ENCODE peak calls at places on chromosomes 5 and 9, in eight cellular contexts. N is SW480; D is NB4; F is GDM1; L is GM06990; V is activated CD4-positive, alpha-beta memory T cell treated with anti-CD3 and anti-CD28 coated beads for 36 hours; J is activated CD4-positive, alpha-beta T cell treated with anti-CD3 and anti-CD28 coated beads, Interleukin-2, amount 50 U/mL, for 1 hour; P is tibial artery. O is an unnamed sample.

GRCh38 chr9:34554211-34555001 is 31.6 kb upstream of the ENHO start:
- DNase-seq in N (peak), D (peak), F (no peak), L (no peak), V (no peak), J (no peak), P (no peak), O (no peak)

GRCh38 chr9:15231788-15232635 is 75.0 kb downstream of the TTC39B start:
- DNase-seq in N (peak), D (peak), F (peak), L (peak), V (peak), J (no peak), P (no peak), O (peak)

GRCh38 chr5:139137703-139138102 is 60.5 kb downstream of the SIL1 start:
- DNase-seq in N (peak), D (peak), F (peak), L (no peak), V (no peak), J (no peak), P (no peak), O (no peak)

GRCh38 chr5:175567954-175568353 is 89.6 kb downstream of the SFXN1 start:
- DNase-seq in N (peak), D (peak), F (no peak), L (no peak), V (no peak), J (no peak), P (no peak), O (no peak)

GRCh38 chr9:26863074-26863473 is 29.5 kb downstream of the CAAP1 start:
- DNase-seq in N (no peak), D (no peak), F (no peak), L (no peak), V (no peak), J (no peak), P (no peak), O (peak)

GRCh38 chr5:134423376-134423775 is 11.7 kb upstream of the CDKN2AIPNL start:
- DNase-seq in N (no peak), D (no peak), F (no peak), L (no peak), V (no peak), J (no peak), P (no peak), O (peak)

GRCh38 chr5:172906888-172907287 is 52.3 kb upstream of the RPL26L1 start:
- DNase-seq in N (no peak), D (no peak), F (no peak), L (no peak), V (no peak), J (no peak), P (no peak), O (no peak)

GRCh38 chr5:133861161-133861737 is 107.2 kb downstream of the C5orf15 start:
- DNase-seq in N (no peak), D (no peak), F (no peak), L (no peak), V (peak), J (no peak), P (no peak), O (no peak)

GRCh38 chr9:14326264-14326826 is 12.4 kb upstream of the NFIB start:
- DNase-seq in N (peak), D (peak), F (no peak), L (no peak), V (peak), J (no peak), P (no peak), O (no peak)

GRCh38 chr5:79172269-79172668 is 60.7 kb downstream of the BHMT start:
- DNase-seq in N (no peak), D (no peak), F (no peak), L (no peak), V (no peak), J (no peak), P (no peak), O (no peak)

GRCh38 chr9:6014668-6015270 is 655 bp downstream of the RANBP6 start:
- DNase-seq in N (peak), D (peak), F (no peak), L (no peak), V (peak), J (no peak), P (no peak), O (peak)

GRCh38 chr9:21968331-21969010 is 25.7 kb downstream of the CDKN2A start:
- DNase-seq in N (no peak), D (no peak), F (no peak), L (no peak), V (peak), J (no peak), P (no peak), O (no peak)

GRCh38 chr9:95626885-95627558 is 110.3 kb upstream of the PTCH1 start:
- DNase-seq in N (no peak), D (peak), F (no peak), L (no peak), V (peak), J (peak), P (peak), O (no peak)

GRCh38 chr5:41736641-41737040 is 133.6 kb downstream of the OXCT1 start:
- DNase-seq in N (no peak), D (no peak), F (no peak), L (no peak), V (no peak), J (no peak), P (no peak), O (peak)

GRCh38 chr5:146667633-146668032 is 151.6 kb upstream of the GPR151 start:
- DNase-seq in N (peak), D (no peak), F (no peak), L (no peak), V (no peak), J (no peak), P (no peak), O (no peak)

GRCh38 chr9:13322828-13323550 is 43.5 kb upstream of the MPDZ start:
- DNase-seq in N (no peak), D (no peak), F (no peak), L (no peak), V (no peak), J (no peak), P (no peak), O (no peak)

GRCh38 chr9:36207016-36207415 is 16.3 kb downstream of the CLTA start:
- DNase-seq in N (no peak), D (no peak), F (no peak), L (no peak), V (no peak), J (no peak), P (no peak), O (no peak)

GRCh38 chr9:71697882-71698281 is 70.4 kb downstream of the CEMIP2 start:
- DNase-seq in N (no peak), D (no peak), F (no peak), L (no peak), V (no peak), J (no peak), P (no peak), O (no peak)

GRCh38 chr5:121737120-121737519 is 114.6 kb upstream of the FTMT start:
- DNase-seq in N (no peak), D (no peak), F (no peak), L (no peak), V (no peak), J (no peak), P (no peak), O (no peak)

GRCh38 chr9:18936094-18936871 is 96.7 kb downstream of the SAXO1 start:
- DNase-seq in N (no peak), D (no peak), F (no peak), L (no peak), V (no peak), J (no peak), P (no peak), O (no peak)

GRCh38 chr5:92177926-92178487 is 794.9 kb upstream of the ARRDC3 start:
- DNase-seq in N (no peak), D (no peak), F (no peak), L (no peak), V (no peak), J (no peak), P (no peak), O (peak)

GRCh38 chr9:135304886-135305285 is 174.7 kb upstream of the PPP1R26 start:
- DNase-seq in N (no peak), D (no peak), F (no peak), L (no peak), V (no peak), J (no peak), P (no peak), O (no peak)

GRCh38 chr5:142883025-142883424 is 112.8 kb downstream of the ARHGAP26 start:
- DNase-seq in N (no peak), D (no peak), F (no peak), L (no peak), V (no peak), J (no peak), P (peak), O (peak)

GRCh38 chr5:97544279-97545077 is 361.4 kb upstream of the RIOK2 start:
- DNase-seq in N (no peak), D (no peak), F (no peak), L (no peak), V (no peak), J (no peak), P (no peak), O (no peak)